ENCODE peak calls at places on chromosomes 1 and 21, in five cellular contexts. L is kidney, C is GM23248, M is K562, D is H1. Y is an unnamed sample.

GRCh38 chr1:94326329-94326728 is 88.9 kb upstream of the ARHGAP29 start:
- DNase-seq in M (no peak), D (no peak), L (no peak), C (peak), Y (no peak)

GRCh38 chr1:192925609-192926008 is 116.8 kb downstream of the RGS2 start:
- DNase-seq in C (no peak), D (no peak), L (no peak), M (no peak), Y (no peak)

GRCh38 chr1:101239095-101240040 is 2.5 kb downstream of the S1PR1 start:
- DNase-seq in M (no peak), D (no peak), C (no peak), L (peak), Y (no peak)

GRCh38 chr21:28851645-28852044 is 141.0 kb downstream of the LTN1 start:
- DNase-seq in D (no peak), C (no peak), M (no peak), L (no peak), Y (no peak)

GRCh38 chr1:112460672-112461071 is 48.1 kb upstream of the WNT2B start:
- DNase-seq in D (no peak), C (no peak), L (no peak), M (no peak), Y (peak)

GRCh38 chr1:161730050-161730564 is 8.8 kb downstream of the FCRLB start:
- DNase-seq in C (peak), L (no peak), D (no peak), M (no peak), Y (no peak)

GRCh38 chr1:29083318-29084195 is 40.1 kb downstream of the TMEM200B start:
- DNase-seq in D (no peak), M (no peak), L (no peak), C (no peak), Y (peak)

GRCh38 chr1:182789138-182790076 is at the start of gene NPL:
- DNase-seq in D (no peak), M (peak), L (peak), C (peak), Y (no peak)

GRCh38 chr1:241485554-241485992 is 34.0 kb downstream of the FH start:
- DNase-seq in D (no peak), M (peak), C (peak), L (no peak), Y (no peak)

GRCh38 chr1:36166938-36167910 is 11.3 kb downstream of the MAP7D1 start:
- DNase-seq in D (no peak), L (no peak), M (no peak), C (peak), Y (no peak)

GRCh38 chr1:165574295-165574694 is 30.5 kb downstream of the LRRC52 start:
- DNase-seq in C (no peak), D (no peak), L (no peak), M (no peak), Y (no peak)

GRCh38 chr21:36186506-36187399 is 30.1 kb downstream of the DOP1B start:
- DNase-seq in L (peak), D (no peak), C (no peak), M (no peak), Y (no peak)

GRCh38 chr1:226656601-226657277 is 82.3 kb downstream of the ITPKB start:
- DNase-seq in M (no peak), D (no peak), C (peak), L (peak), Y (no peak)

GRCh38 chr1:40784141-40784770 is 669 bp downstream of the KCNQ4 start:
- DNase-seq in L (no peak), M (peak), C (peak), D (no peak), Y (no peak)

GRCh38 chr1:44819594-44820327 is 11.4 kb downstream of the BTBD19 start:
- DNase-seq in M (peak), C (peak), D (peak), L (peak), Y (peak)

GRCh38 chr1:2294033-2294640 is 66.0 kb downstream of the SKI start:
- DNase-seq in D (no peak), C (peak), M (no peak), L (no peak), Y (no peak)

GRCh38 chr21:42844411-42845113 is 34.8 kb downstream of the WDR4 start:
- DNase-seq in C (no peak), D (no peak), M (no peak), L (peak), Y (no peak)

GRCh38 chr1:228219962-228220780 is 12.3 kb downstream of the OBSCN start:
- DNase-seq in M (no peak), L (no peak), D (no peak), C (no peak), Y (no peak)

GRCh38 chr1:22289251-22289995 is 146.5 kb upstream of the WNT4 start:
- DNase-seq in M (no peak), D (no peak), L (peak), C (no peak), Y (no peak)

GRCh38 chr1:93963585-93963984 is 54.4 kb upstream of the GCLM start:
- DNase-seq in C (peak), L (peak), D (no peak), M (no peak), Y (no peak)

GRCh38 chr1:198467342-198467741 is 73.1 kb downstream of the ATP6V1G3 start:
- DNase-seq in C (no peak), M (no peak), D (no peak), L (no peak), Y (no peak)

GRCh38 chr1:199956005-199956404 is 71.5 kb upstream of the NR5A2 start:
- DNase-seq in D (no peak), M (no peak), L (no peak), C (no peak), Y (no peak)

GRCh38 chr1:41895552-41895951 is 23.2 kb downstream of the HIVEP3 start:
- DNase-seq in D (no peak), M (peak), L (no peak), C (no peak), Y (no peak)

GRCh38 chr1:156667968-156668709 is 9.1 kb downstream of the NES start:
- DNase-seq in C (no peak), D (no peak), L (no peak), M (no peak), Y (no peak)

GRCh38 chr1:10594481-10595050 is 119.8 kb downstream of the PEX14 start:
- DNase-seq in L (no peak), M (no peak), D (no peak), C (no peak), Y (no peak)

GRCh38 chr1:199297174-199297573 is 658.3 kb downstream of the PTPRC start:
- DNase-seq in D (no peak), M (no peak), C (peak), L (no peak), Y (no peak)

DNA sequence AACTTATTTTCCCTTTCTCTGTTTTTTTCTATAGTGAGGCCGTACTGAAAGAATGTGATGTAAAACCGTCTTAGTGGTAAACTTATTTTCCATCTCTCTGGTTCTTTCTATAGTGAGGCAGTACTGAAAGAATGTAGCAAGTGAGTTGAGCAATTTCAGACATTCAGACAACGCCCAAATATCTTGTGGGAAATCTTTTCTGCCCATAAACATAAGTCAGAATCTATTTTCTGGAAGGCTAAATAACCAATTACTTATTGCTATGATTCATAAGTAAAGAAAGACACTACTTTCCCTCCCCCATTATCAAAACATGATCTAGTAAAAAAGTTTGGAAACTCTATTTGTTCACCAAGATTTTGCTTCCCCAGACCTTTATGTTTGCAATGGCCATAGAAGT is 18.8 kb upstream of the SCCPDH start:
- DNase-seq in C (peak), L (no peak), D (no peak), M (no peak), Y (no peak)
- H3K9ac ChIP-seq in C (peak), L (no peak), D (no peak), M (no peak), Y (no peak)

DNA sequence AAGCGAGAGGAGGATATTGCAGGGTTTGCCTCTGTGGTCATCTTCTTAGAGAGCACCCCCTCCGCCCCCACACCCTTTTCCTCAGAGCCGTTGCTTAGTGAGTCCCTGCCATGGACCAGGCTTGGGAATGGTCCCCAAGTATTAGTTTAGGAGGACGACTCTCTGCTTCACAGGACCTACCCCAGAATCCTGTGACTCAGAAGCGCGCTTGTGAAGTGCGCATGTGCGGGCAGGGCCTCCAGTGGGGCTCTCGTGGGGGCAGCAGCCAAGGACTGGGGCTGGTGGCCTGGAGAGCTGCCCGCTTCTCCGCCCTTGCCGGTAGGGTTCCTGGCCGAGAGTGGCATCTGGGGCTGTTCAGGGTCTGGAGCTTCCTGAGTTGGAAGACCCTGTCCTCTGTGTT is 37.3 kb upstream of the HMGN1 start:
- DNase-seq in M (no peak), L (no peak), C (no peak), D (no peak), Y (no peak)
- H3K9ac ChIP-seq in M (no peak), L (peak), C (peak), D (no peak), Y (no peak)

DNA sequence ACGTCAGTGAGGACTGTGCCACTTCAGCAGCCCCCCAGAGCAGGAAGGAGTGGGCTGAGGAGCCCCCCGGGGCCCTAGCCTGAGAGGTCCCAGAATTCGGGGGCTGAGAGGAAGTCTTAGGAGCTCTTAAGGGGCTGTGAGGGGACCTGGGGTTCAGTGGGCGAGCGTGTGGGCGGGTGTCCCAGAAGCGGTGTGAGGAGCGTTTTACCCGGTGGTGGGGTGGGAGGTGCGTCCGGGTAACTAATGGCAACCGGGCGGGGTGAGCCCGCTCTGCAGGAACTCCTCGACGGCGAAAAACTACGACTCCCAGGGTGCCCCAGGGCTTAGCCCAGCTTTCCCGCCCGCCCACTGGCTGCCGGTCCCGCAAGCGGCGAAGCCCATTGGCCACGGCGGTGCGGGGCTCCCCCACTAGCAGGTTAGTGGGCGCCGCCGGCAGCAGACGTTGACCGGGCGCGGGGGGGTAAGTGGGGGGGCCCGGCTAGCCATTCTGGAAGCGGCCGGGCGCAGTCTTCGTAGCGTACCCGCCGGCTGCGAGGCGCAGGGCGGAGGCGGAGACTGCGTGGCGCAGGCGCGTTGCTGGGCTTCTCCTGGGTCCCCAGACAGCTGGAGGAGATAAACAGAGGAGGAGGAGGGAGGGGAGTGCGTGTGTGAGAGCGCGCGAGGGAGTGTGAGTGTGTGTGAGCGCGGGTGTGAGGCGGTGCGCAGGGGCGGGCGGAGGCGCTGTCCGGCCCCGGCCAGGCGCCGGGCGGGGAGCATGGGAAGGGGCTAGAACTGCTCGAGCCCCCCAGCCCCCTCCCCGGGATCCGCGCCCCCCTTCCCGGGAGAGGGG is at the start of gene WDTC1:
- DNase-seq in L (peak), D (peak), C (peak), M (peak), Y (peak)
- H3K9ac ChIP-seq in L (peak), D (peak), C (peak), M (peak), Y (peak)

GRCh38 chr1:54610048-54610447 is 13.3 kb downstream of the FAM151A start:
- DNase-seq in L (peak), D (no peak), M (no peak), C (peak), Y (no peak)
- H3K9ac ChIP-seq in L (no peak), D (no peak), M (no peak), C (no peak), Y (no peak)

GRCh38 chr1:163046071-163046470 is 23.1 kb upstream of the RGS4 start:
- DNase-seq in L (no peak), D (no peak), C (peak), M (no peak), Y (no peak)

GRCh38 chr1:163048970-163049680 is 20.0 kb upstream of the RGS4 start:
- DNase-seq in D (no peak), C (no peak), L (no peak), M (no peak), Y (no peak)

GRCh38 chr1:163050496-163050895 is 18.7 kb upstream of the RGS4 start:
- DNase-seq in L (no peak), M (no peak), C (no peak), D (no peak), Y (no peak)

DNA sequence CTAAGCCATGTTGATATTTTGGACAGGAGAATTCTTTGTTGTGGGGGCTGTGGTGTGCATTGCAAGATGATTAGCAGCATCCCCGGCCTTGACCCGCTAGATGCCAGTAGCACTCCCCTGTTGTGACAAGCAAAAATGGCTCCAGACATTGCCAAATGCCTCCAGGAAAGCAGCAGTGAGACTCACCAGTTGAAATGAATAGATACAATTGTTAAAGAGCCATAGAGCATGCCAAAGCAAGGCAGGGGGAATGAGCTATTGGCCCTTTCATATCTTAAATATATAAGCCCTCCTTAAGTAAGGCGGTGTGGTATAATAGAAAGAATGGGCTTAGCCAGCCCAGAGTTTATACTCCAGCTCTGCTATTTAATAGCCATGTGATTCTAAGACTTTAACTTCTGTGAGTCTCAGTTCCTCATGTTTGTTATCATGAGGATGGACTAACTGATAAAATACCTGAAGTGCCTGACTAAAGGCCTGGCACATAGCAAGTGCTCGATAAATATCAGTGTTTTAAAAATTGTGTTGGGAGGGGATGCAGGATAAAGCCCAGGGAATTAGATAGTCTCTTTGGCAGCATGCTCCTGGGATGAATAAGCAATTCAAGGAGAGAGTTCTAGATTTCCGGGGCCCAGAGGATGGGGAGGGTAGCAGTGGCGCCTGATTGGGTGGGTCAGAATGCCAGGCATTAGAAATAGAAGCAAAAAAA is 21.1 kb upstream of the RGS4 start:
- DNase-seq in M (no peak), C (no peak), D (no peak), L (no peak), Y (no peak)
- H3K9ac ChIP-seq in M (no peak), C (no peak), D (no peak), L (no peak), Y (no peak)

GRCh38 chr1:57378564-57378963 is 45.3 kb downstream of the DAB1 start:
- DNase-seq in D (no peak), C (no peak), M (no peak), L (no peak), Y (no peak)
- H3K9ac ChIP-seq in D (no peak), C (no peak), M (no peak), L (no peak), Y (no peak)

GRCh38 chr1:61448017-61448383 is 276.9 kb downstream of the TM2D1 start:
- DNase-seq in L (no peak), D (no peak), M (no peak), C (no peak), Y (no peak)

GRCh38 chr1:61450454-61451213 is 274.3 kb downstream of the TM2D1 start:
- DNase-seq in D (no peak), L (peak), M (no peak), C (no peak), Y (no peak)

GRCh38 chr1:61448934-61449368 is 276.0 kb downstream of the TM2D1 start:
- DNase-seq in D (no peak), C (peak), M (no peak), L (peak), Y (no peak)

GRCh38 chr1:61447339-61448016 is 277.5 kb downstream of the TM2D1 start:
- DNase-seq in M (no peak), L (no peak), C (no peak), D (no peak), Y (no peak)

DNA sequence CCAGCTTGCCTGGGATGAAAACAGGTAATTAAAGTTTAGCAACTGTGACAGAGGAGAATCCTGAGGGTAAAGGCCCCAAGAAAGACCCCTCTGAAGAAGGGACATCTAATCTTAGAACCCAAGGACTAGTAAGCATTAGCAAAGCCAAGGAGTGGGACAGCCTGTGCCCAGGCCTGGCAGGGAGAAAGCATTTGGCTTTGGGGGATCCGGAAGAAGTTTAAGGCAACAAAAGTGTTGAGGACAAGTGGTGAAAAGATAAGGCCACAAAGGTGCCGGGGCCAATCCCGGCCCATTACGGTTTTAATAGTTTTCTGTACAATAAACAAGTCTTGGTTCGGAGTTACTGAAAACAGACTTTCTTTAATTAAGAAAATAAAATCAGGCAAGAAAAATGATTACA is 275.5 kb downstream of the TM2D1 start:
- DNase-seq in C (no peak), M (no peak), D (no peak), L (no peak), Y (no peak)
- H3K9ac ChIP-seq in C (no peak), M (no peak), D (no peak), L (no peak), Y (no peak)

Y was measured in SK-N-MC.